ENCODE peak calls at places on chromosome 21, in six cellular contexts. One of them, this sample, is unnamed.

GRCh38 chr21:33403128-33403785 is at the start of gene IFNGR2:
- DNase-seq in GM12878: no peak
- DNase-seq in WERI-Rb-1: peak; percentile 60
- DNase-seq in foreskin fibroblast: no peak
- DNase-seq in left ventricle myocardium inferior: peak; percentile 50
- DNase-seq in cardiac muscle cell: peak; percentile 71
- DNase-seq in this sample: no peak

GRCh38 chr21:32096411-32096810 is 182.4 kb downstream of the MIS18A start:
- DNase-seq in left ventricle myocardium inferior: no peak
- DNase-seq in foreskin fibroblast: no peak
- DNase-seq in GM12878: no peak
- DNase-seq in cardiac muscle cell: peak; percentile 49
- DNase-seq in WERI-Rb-1: peak; percentile 95
- DNase-seq in this sample: no peak

GRCh38 chr21:37385179-37385765 is 18.7 kb downstream of the DYRK1A start:
- DNase-seq in left ventricle myocardium inferior: no peak
- DNase-seq in cardiac muscle cell: no peak
- DNase-seq in foreskin fibroblast: no peak
- DNase-seq in WERI-Rb-1: no peak
- DNase-seq in GM12878: no peak
- DNase-seq in this sample: no peak

GRCh38 chr21:31351438-31351837 is 7.4 kb upstream of the TIAM1 start:
- DNase-seq in GM12878: no peak
- DNase-seq in WERI-Rb-1: no peak
- DNase-seq in left ventricle myocardium inferior: no peak
- DNase-seq in cardiac muscle cell: no peak
- DNase-seq in foreskin fibroblast: peak; percentile 55
- DNase-seq in this sample: no peak

GRCh38 chr21:25670726-25671125 is 31.7 kb downstream of the JAM2 start:
- DNase-seq in cardiac muscle cell: no peak
- DNase-seq in GM12878: no peak
- DNase-seq in WERI-Rb-1: no peak
- DNase-seq in left ventricle myocardium inferior: no peak
- DNase-seq in foreskin fibroblast: peak; percentile 45
- DNase-seq in this sample: no peak

GRCh38 chr21:37240978-37241377 is 26.2 kb downstream of the VPS26C start:
- DNase-seq in foreskin fibroblast: no peak
- DNase-seq in GM12878: no peak
- DNase-seq in left ventricle myocardium inferior: no peak
- DNase-seq in WERI-Rb-1: no peak
- DNase-seq in cardiac muscle cell: no peak
- DNase-seq in this sample: no peak

GRCh38 chr21:31526040-31526439 is 133.5 kb upstream of the SOD1 start:
- DNase-seq in GM12878: no peak
- DNase-seq in foreskin fibroblast: no peak
- DNase-seq in cardiac muscle cell: no peak
- DNase-seq in left ventricle myocardium inferior: no peak
- DNase-seq in WERI-Rb-1: no peak
- DNase-seq in this sample: no peak

GRCh38 chr21:28375708-28376385 is 616.8 kb downstream of the LTN1 start:
- DNase-seq in left ventricle myocardium inferior: no peak
- DNase-seq in GM12878: no peak
- DNase-seq in WERI-Rb-1: no peak
- DNase-seq in cardiac muscle cell: no peak
- DNase-seq in foreskin fibroblast: peak; percentile 73
- DNase-seq in this sample: peak; percentile 1

GRCh38 chr21:43268804-43269186 is 100.0 kb downstream of the CRYAA start:
- DNase-seq in left ventricle myocardium inferior: peak; percentile 0
- DNase-seq in GM12878: no peak
- DNase-seq in WERI-Rb-1: no peak
- DNase-seq in foreskin fibroblast: no peak
- DNase-seq in cardiac muscle cell: no peak
- DNase-seq in this sample: no peak

GRCh38 chr21:46454634-46455390 is 3.9 kb upstream of the DIP2A start:
- DNase-seq in cardiac muscle cell: no peak
- DNase-seq in left ventricle myocardium inferior: no peak
- DNase-seq in WERI-Rb-1: no peak
- DNase-seq in foreskin fibroblast: no peak
- DNase-seq in GM12878: no peak
- DNase-seq in this sample: no peak

GRCh38 chr21:18191139-18191538 is 53.5 kb upstream of the CHODL start:
- DNase-seq in cardiac muscle cell: no peak
- DNase-seq in left ventricle myocardium inferior: no peak
- DNase-seq in WERI-Rb-1: no peak
- DNase-seq in foreskin fibroblast: no peak
- DNase-seq in GM12878: no peak
- DNase-seq in this sample: no peak

GRCh38 chr21:28174006-28174405 is 818.7 kb downstream of the LTN1 start:
- DNase-seq in foreskin fibroblast: no peak
- DNase-seq in left ventricle myocardium inferior: no peak
- DNase-seq in cardiac muscle cell: no peak
- DNase-seq in WERI-Rb-1: no peak
- DNase-seq in GM12878: no peak
- DNase-seq in this sample: no peak

GRCh38 chr21:40165671-40166070 is 298.4 kb downstream of the PCP4 start:
- DNase-seq in GM12878: no peak
- DNase-seq in foreskin fibroblast: no peak
- DNase-seq in cardiac muscle cell: peak; percentile 31
- DNase-seq in WERI-Rb-1: no peak
- DNase-seq in left ventricle myocardium inferior: no peak
- DNase-seq in this sample: no peak

GRCh38 chr21:14591277-14591876 is 45.3 kb upstream of the SAMSN1 start:
- DNase-seq in cardiac muscle cell: no peak
- DNase-seq in foreskin fibroblast: no peak
- DNase-seq in left ventricle myocardium inferior: no peak
- DNase-seq in GM12878: no peak
- DNase-seq in WERI-Rb-1: no peak
- DNase-seq in this sample: no peak

GRCh38 chr21:28099296-28099695 is 893.4 kb downstream of the LTN1 start:
- DNase-seq in left ventricle myocardium inferior: peak; percentile 53
- DNase-seq in foreskin fibroblast: no peak
- DNase-seq in WERI-Rb-1: no peak
- DNase-seq in cardiac muscle cell: peak; percentile 30
- DNase-seq in GM12878: no peak
- DNase-seq in this sample: no peak

GRCh38 chr21:15063081-15063820 is 1.5 kb downstream of the NRIP1 start:
- DNase-seq in left ventricle myocardium inferior: no peak
- DNase-seq in foreskin fibroblast: no peak
- DNase-seq in GM12878: no peak
- DNase-seq in WERI-Rb-1: no peak
- DNase-seq in cardiac muscle cell: peak; percentile 37
- DNase-seq in this sample: no peak

GRCh38 chr21:33069994-33070811 is at the start of gene OLIG1:
- DNase-seq in cardiac muscle cell: peak; percentile 61
- DNase-seq in GM12878: no peak
- DNase-seq in WERI-Rb-1: peak; percentile 77
- DNase-seq in foreskin fibroblast: peak; percentile 15
- DNase-seq in left ventricle myocardium inferior: peak; percentile 67
- DNase-seq in this sample: no peak

GRCh38 chr21:23014021-23014420 is 2015.8 kb downstream of the NCAM2 start:
- DNase-seq in foreskin fibroblast: no peak
- DNase-seq in cardiac muscle cell: no peak
- DNase-seq in left ventricle myocardium inferior: no peak
- DNase-seq in WERI-Rb-1: no peak
- DNase-seq in GM12878: no peak
- DNase-seq in this sample: no peak

GRCh38 chr21:21631961-21632360 is 633.8 kb downstream of the NCAM2 start:
- DNase-seq in GM12878: no peak
- DNase-seq in WERI-Rb-1: no peak
- DNase-seq in cardiac muscle cell: no peak
- DNase-seq in foreskin fibroblast: no peak
- DNase-seq in left ventricle myocardium inferior: no peak
- DNase-seq in this sample: no peak

GRCh38 chr21:32645261-32646182 is 33.3 kb upstream of the CFAP298 start:
- DNase-seq in cardiac muscle cell: peak; percentile 2
- DNase-seq in GM12878: no peak
- DNase-seq in left ventricle myocardium inferior: no peak
- DNase-seq in foreskin fibroblast: no peak
- DNase-seq in WERI-Rb-1: no peak
- DNase-seq in this sample: no peak

GRCh38 chr21:37435120-37435519 is 68.5 kb downstream of the DYRK1A start:
- DNase-seq in foreskin fibroblast: peak; percentile 92
- DNase-seq in left ventricle myocardium inferior: peak; percentile 35
- DNase-seq in WERI-Rb-1: peak; percentile 83
- DNase-seq in GM12878: no peak
- DNase-seq in cardiac muscle cell: peak; percentile 95
- DNase-seq in this sample: peak; percentile 54

GRCh38 chr21:25330266-25330665 is 277.0 kb downstream of the MRPL39 start:
- DNase-seq in cardiac muscle cell: no peak
- DNase-seq in WERI-Rb-1: no peak
- DNase-seq in left ventricle myocardium inferior: no peak
- DNase-seq in GM12878: no peak
- DNase-seq in foreskin fibroblast: peak; percentile 39
- DNase-seq in this sample: no peak

GRCh38 chr21:40622531-40622930 is 224.4 kb downstream of the DSCAM start:
- DNase-seq in left ventricle myocardium inferior: no peak
- DNase-seq in WERI-Rb-1: no peak
- DNase-seq in cardiac muscle cell: peak; percentile 66
- DNase-seq in foreskin fibroblast: no peak
- DNase-seq in GM12878: no peak
- DNase-seq in this sample: no peak

GRCh38 chr21:33993286-33994231 is 78.0 kb upstream of the ATP5PO start:
- DNase-seq in GM12878: no peak
- DNase-seq in left ventricle myocardium inferior: no peak
- DNase-seq in foreskin fibroblast: no peak
- DNase-seq in cardiac muscle cell: no peak
- DNase-seq in WERI-Rb-1: no peak
- DNase-seq in this sample: no peak

GRCh38 chr21:38310619-38311018 is 53.8 kb downstream of the KCNJ15 start:
- DNase-seq in left ventricle myocardium inferior: no peak
- DNase-seq in WERI-Rb-1: no peak
- DNase-seq in GM12878: no peak
- DNase-seq in foreskin fibroblast: peak; percentile 70
- DNase-seq in cardiac muscle cell: no peak
- DNase-seq in this sample: no peak

GRCh38 chr21:21860888-21861287 is 862.7 kb downstream of the NCAM2 start:
- DNase-seq in foreskin fibroblast: no peak
- DNase-seq in cardiac muscle cell: no peak
- DNase-seq in GM12878: no peak
- DNase-seq in WERI-Rb-1: no peak
- DNase-seq in left ventricle myocardium inferior: no peak
- DNase-seq in this sample: no peak

GRCh38 chr21:21045538-21045937 is 47.3 kb downstream of the NCAM2 start:
- DNase-seq in GM12878: no peak
- DNase-seq in WERI-Rb-1: no peak
- DNase-seq in foreskin fibroblast: peak; percentile 0
- DNase-seq in left ventricle myocardium inferior: no peak
- DNase-seq in cardiac muscle cell: no peak
- DNase-seq in this sample: no peak

DNA sequence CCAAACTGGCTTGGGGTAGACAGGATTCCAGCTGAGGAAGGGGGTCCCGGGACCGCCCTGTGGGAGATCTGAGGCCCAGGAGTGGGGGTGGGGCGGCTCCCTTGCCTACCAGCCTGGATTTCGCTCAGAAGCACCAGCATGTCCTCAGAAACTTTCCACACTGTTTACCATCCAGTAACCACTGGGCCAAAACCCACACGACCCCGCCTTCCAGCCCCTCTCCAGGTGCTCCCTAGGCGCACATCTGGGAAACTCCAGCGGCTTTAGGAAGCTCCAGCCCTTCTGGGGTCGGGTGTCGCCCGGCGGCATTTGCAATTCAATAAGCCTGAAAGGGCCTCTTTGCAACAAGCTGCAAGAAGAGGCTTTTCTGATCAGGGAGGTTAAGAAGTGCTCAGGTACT is 4.6 kb downstream of the RIPK4 start:
- DNase-seq in WERI-Rb-1: no peak
- DNase-seq in GM12878: no peak
- DNase-seq in cardiac muscle cell: peak; percentile 44
- DNase-seq in left ventricle myocardium inferior: no peak
- DNase-seq in foreskin fibroblast: no peak
- DNase-seq in this sample: no peak
- H3K4me3 ChIP-seq in WERI-Rb-1: no peak overlapping the region
- H3K4me3 ChIP-seq in GM12878: no peak overlapping the region
- H3K4me3 ChIP-seq in cardiac muscle cell: peak overlapping the region; percentile 8
- H3K4me3 ChIP-seq in left ventricle myocardium inferior: peak overlapping the region; percentile 57
- H3K4me3 ChIP-seq in foreskin fibroblast: no peak overlapping the region
- H3K4me3 ChIP-seq in this sample: no peak overlapping the region

GRCh38 chr21:44394733-44395132 is 41.3 kb downstream of the TRPM2 start:
- DNase-seq in foreskin fibroblast: no peak
- DNase-seq in left ventricle myocardium inferior: no peak
- DNase-seq in WERI-Rb-1: no peak
- DNase-seq in cardiac muscle cell: no peak
- DNase-seq in GM12878: no peak
- DNase-seq in this sample: no peak
- TF ChIP-seq CTCF in foreskin fibroblast: no peak
- TF ChIP-seq CTCF in left ventricle myocardium inferior: no peak
- TF ChIP-seq CTCF in WERI-Rb-1: no peak
- TF ChIP-seq CTCF in cardiac muscle cell: no peak
- TF ChIP-seq CTCF in GM12878: no peak
- TF ChIP-seq CTCF in this sample: no peak

DNA sequence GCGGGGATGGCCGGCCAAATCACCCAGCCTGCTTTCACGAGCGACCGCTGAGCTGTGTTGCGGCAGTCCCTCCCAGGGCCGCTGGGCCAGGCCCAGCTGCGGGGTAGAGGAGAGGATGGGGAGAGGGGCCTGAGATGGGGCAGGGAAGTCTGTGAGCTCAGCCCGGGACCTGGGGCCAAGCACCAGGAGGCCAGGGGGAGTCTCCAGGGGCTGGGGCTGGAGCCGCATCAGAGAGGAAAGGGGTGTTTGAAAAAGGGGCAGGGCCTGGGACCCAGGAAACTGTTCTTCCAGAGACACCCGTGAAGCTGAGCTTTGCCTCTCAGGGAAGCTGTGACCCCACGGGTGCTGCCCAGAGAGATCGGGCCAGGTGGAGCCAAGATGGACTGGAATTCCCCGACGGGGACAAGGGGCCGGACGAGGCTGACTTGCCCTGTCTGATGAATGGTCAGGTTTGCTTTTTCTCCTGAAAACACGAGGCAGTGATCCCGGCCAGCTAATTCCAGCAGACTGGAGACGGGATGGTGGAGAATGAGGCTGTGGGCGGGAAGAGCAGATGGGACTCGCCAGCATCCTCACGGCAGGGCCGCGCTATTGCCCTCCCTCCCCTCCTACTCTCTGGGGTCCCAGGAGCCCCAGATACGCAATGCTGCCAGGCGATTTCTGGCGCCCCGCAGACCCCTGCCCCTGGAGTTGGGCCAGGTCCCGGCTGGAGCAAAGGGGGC is 40.3 kb upstream of the COL18A1 start:
- DNase-seq in foreskin fibroblast: peak; percentile 58
- DNase-seq in GM12878: no peak
- DNase-seq in cardiac muscle cell: no peak
- DNase-seq in left ventricle myocardium inferior: no peak
- DNase-seq in WERI-Rb-1: no peak
- DNase-seq in this sample: no peak
- H3K4me3 ChIP-seq in foreskin fibroblast: no peak overlapping the region
- H3K4me3 ChIP-seq in GM12878: no peak overlapping the region
- H3K4me3 ChIP-seq in cardiac muscle cell: no peak overlapping the region
- H3K4me3 ChIP-seq in left ventricle myocardium inferior: peak overlapping the region; percentile 40
- H3K4me3 ChIP-seq in WERI-Rb-1: no peak overlapping the region
- H3K4me3 ChIP-seq in this sample: no peak overlapping the region

GRCh38 chr21:35127851-35128250 is 78.7 kb upstream of the RUNX1 start:
- DNase-seq in GM12878: no peak
- DNase-seq in foreskin fibroblast: no peak
- DNase-seq in WERI-Rb-1: no peak
- DNase-seq in left ventricle myocardium inferior: no peak
- DNase-seq in cardiac muscle cell: no peak
- DNase-seq in this sample: no peak

GRCh38 chr21:35134299-35134698 is 85.2 kb upstream of the RUNX1 start:
- DNase-seq in left ventricle myocardium inferior: no peak
- DNase-seq in foreskin fibroblast: no peak
- DNase-seq in WERI-Rb-1: no peak
- DNase-seq in cardiac muscle cell: no peak
- DNase-seq in GM12878: no peak
- DNase-seq in this sample: no peak

GRCh38 chr21:35128526-35128925 is 79.4 kb upstream of the RUNX1 start:
- DNase-seq in GM12878: no peak
- DNase-seq in cardiac muscle cell: no peak
- DNase-seq in left ventricle myocardium inferior: no peak
- DNase-seq in foreskin fibroblast: no peak
- DNase-seq in WERI-Rb-1: no peak
- DNase-seq in this sample: no peak
- TF ChIP-seq CTCF in GM12878: no peak
- TF ChIP-seq CTCF in cardiac muscle cell: no peak
- TF ChIP-seq CTCF in left ventricle myocardium inferior: no peak
- TF ChIP-seq CTCF in foreskin fibroblast: no peak
- TF ChIP-seq CTCF in WERI-Rb-1: no peak
- TF ChIP-seq CTCF in this sample: no peak